ENCODE peak calls at places on chromosomes 1 and 21, in four cellular contexts. One of them, this sample, is unnamed.

GRCh38 chr1:232467073-232467760 is 162.7 kb downstream of the SIPA1L2 start:
- DNase-seq in GM12878: no peak
- DNase-seq in HepG2: no peak
- DNase-seq in K562: no peak
- DNase-seq in this sample: no peak

GRCh38 chr21:21297211-21297610 is 299.0 kb downstream of the NCAM2 start:
- DNase-seq in HepG2: no peak
- DNase-seq in GM12878: no peak
- DNase-seq in K562: no peak
- DNase-seq in this sample: no peak

GRCh38 chr1:91769698-91770232 is 116.2 kb downstream of the TGFBR3 start:
- DNase-seq in GM12878: no peak
- DNase-seq in HepG2: no peak
- DNase-seq in K562: no peak
- DNase-seq in this sample: no peak

GRCh38 chr1:154767315-154768240 is 102.5 kb downstream of the KCNN3 start:
- DNase-seq in GM12878: no peak
- DNase-seq in K562: no peak
- DNase-seq in HepG2: no peak
- DNase-seq in this sample: peak; percentile 63

GRCh38 chr1:177615251-177615650 is 354.6 kb downstream of the SEC16B start:
- DNase-seq in GM12878: no peak
- DNase-seq in K562: no peak
- DNase-seq in HepG2: no peak
- DNase-seq in this sample: no peak

GRCh38 chr1:25467193-25467592 is 36.5 kb downstream of the MACO1 start:
- DNase-seq in HepG2: no peak
- DNase-seq in K562: no peak
- DNase-seq in GM12878: no peak
- DNase-seq in this sample: no peak

GRCh38 chr1:222616535-222616934 is 1.4 kb upstream of the MIA3 start:
- DNase-seq in HepG2: peak; percentile 22
- DNase-seq in K562: no peak
- DNase-seq in GM12878: no peak
- DNase-seq in this sample: no peak

GRCh38 chr1:43366179-43366578 is 1.6 kb downstream of the ELOVL1 start:
- DNase-seq in GM12878: no peak
- DNase-seq in K562: peak; percentile 62
- DNase-seq in HepG2: no peak
- DNase-seq in this sample: no peak

GRCh38 chr1:160492617-160493016 is 30.4 kb downstream of the SLAMF6 start:
- DNase-seq in K562: no peak
- DNase-seq in GM12878: no peak
- DNase-seq in HepG2: no peak
- DNase-seq in this sample: no peak

GRCh38 chr1:214957330-214958137 is 125.0 kb upstream of the KCNK2 start:
- DNase-seq in GM12878: no peak
- DNase-seq in HepG2: no peak
- DNase-seq in K562: no peak
- DNase-seq in this sample: no peak

GRCh38 chr1:201119206-201119814 is 7.1 kb upstream of the CACNA1S start:
- DNase-seq in K562: peak; percentile 79
- DNase-seq in HepG2: peak; percentile 22
- DNase-seq in GM12878: no peak
- DNase-seq in this sample: peak; percentile 59

GRCh38 chr1:81799939-81800740 is 594 bp upstream of the ADGRL2 start:
- DNase-seq in K562: no peak
- DNase-seq in HepG2: peak; percentile 48
- DNase-seq in GM12878: no peak
- DNase-seq in this sample: peak; percentile 87
- TF ChIP-seq MXI1 in K562: no peak
- TF ChIP-seq MXI1 in HepG2: no peak
- TF ChIP-seq MXI1 in GM12878: no peak
- TF ChIP-seq MXI1 in this sample: no peak

GRCh38 chr1:202162418-202163280 is 2.2 kb upstream of the PTPN7 start:
- DNase-seq in K562: peak; percentile 50
- DNase-seq in GM12878: no peak
- DNase-seq in HepG2: no peak
- DNase-seq in this sample: no peak
- TF ChIP-seq MAX in K562: peak; percentile 40
- TF ChIP-seq MAX in GM12878: no peak
- TF ChIP-seq MAX in HepG2: no peak
- TF ChIP-seq MAX in this sample: no peak

DNA sequence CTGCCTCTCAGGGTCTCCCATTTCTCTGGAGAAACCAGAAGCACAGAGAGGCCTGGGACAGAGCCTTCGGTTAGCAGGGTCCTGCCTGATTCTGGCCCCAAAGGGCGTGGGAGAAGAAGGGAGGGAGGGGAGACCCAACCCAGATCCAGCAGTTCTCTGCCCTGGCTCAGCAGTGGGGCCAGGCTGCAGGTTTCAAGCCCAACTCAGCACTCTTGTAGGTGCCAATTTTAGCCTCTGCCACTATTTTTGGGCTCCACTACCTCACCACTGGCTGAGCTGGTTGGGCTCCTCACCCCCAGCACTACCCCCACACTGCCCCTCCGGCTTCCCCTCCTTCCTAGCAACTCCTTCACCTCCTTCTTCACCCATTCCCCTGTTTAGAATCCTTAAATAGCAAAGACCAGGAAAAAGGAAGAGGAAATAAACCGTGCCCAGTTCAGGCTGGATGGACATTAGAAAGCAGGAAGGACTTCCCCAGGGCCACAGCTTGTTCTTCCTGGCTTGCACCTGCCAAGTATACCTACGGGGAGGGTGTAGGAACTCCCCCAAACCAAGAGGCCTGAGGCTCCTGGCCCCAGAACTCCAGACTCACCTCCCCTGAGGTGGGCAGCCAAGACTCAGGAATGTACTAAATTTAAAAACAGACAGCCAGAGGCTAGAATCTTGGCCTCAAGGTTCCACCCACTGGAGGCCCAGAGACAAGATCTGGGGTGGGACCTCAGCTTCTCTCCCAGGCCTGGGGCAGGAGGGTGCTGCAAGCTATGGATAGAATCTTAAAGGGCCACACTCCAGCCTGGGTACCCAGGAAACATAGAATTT is 1.4 kb upstream of the ARHGEF2 start:
- DNase-seq in GM12878: no peak
- DNase-seq in K562: peak; percentile 64
- DNase-seq in HepG2: no peak
- DNase-seq in this sample: no peak
- TF ChIP-seq MXI1 in GM12878: no peak
- TF ChIP-seq MXI1 in K562: no peak
- TF ChIP-seq MXI1 in HepG2: no peak
- TF ChIP-seq MXI1 in this sample: no peak

GRCh38 chr1:40788561-40789341 is 5.2 kb downstream of the KCNQ4 start:
- DNase-seq in GM12878: no peak
- DNase-seq in HepG2: no peak
- DNase-seq in K562: no peak
- DNase-seq in this sample: no peak

GRCh38 chr1:40792036-40792435 is 8.4 kb downstream of the KCNQ4 start:
- DNase-seq in GM12878: no peak
- DNase-seq in K562: no peak
- DNase-seq in HepG2: no peak
- DNase-seq in this sample: no peak

GRCh38 chr1:40789342-40789598 is 5.7 kb downstream of the KCNQ4 start:
- DNase-seq in K562: no peak
- DNase-seq in GM12878: no peak
- DNase-seq in HepG2: no peak
- DNase-seq in this sample: no peak

GRCh38 chr1:40787733-40788560 is 4.4 kb downstream of the KCNQ4 start:
- DNase-seq in HepG2: no peak
- DNase-seq in GM12878: no peak
- DNase-seq in K562: no peak
- DNase-seq in this sample: no peak

DNA sequence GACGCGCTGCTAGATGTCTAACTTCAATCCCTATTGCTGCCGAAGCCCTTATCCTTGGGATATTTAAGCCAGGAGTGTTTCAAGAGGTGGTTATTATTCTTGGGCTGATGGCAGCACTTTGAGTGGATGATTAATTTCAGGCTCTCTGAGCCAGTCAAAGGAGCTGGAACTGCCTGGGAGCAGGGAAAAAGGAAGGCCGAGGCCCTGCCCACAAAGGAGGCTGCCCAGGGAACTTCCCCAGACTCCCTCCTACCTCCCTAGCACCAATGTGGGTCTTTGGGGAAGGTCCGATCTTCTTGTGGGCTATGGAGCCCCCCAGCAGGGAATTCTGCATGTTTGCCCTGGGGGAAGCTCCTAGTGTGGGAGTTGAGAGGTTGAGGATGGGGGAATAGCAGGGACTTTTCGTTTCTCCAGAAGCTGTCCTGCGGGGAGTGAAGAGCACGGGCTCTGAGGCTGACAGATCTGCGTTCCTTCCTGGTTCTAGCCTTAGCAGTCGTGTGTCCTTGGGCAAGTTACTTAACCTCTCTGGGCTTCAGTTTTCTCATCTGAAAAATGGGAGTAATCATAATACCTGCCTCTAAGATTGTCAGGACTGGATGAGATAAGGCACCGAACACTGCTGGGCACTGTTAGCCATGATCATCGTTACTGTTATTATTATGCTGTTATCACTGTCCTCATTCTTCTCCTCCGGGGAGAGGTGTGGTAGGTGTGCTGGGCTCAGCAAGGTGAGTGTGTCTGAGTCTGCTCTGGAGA is 6.3 kb downstream of the KCNQ4 start:
- DNase-seq in K562: no peak
- DNase-seq in HepG2: no peak
- DNase-seq in GM12878: no peak
- DNase-seq in this sample: no peak
- TF ChIP-seq MAX in K562: no peak
- TF ChIP-seq MAX in HepG2: no peak
- TF ChIP-seq MAX in GM12878: no peak
- TF ChIP-seq MAX in this sample: no peak

GRCh38 chr1:117342397-117342796 is 24.9 kb upstream of the MAN1A2 start:
- DNase-seq in K562: no peak
- DNase-seq in HepG2: no peak
- DNase-seq in GM12878: no peak
- DNase-seq in this sample: no peak
- TF ChIP-seq MXI1 in K562: no peak
- TF ChIP-seq MXI1 in HepG2: no peak
- TF ChIP-seq MXI1 in GM12878: no peak
- TF ChIP-seq MXI1 in this sample: no peak

DNA sequence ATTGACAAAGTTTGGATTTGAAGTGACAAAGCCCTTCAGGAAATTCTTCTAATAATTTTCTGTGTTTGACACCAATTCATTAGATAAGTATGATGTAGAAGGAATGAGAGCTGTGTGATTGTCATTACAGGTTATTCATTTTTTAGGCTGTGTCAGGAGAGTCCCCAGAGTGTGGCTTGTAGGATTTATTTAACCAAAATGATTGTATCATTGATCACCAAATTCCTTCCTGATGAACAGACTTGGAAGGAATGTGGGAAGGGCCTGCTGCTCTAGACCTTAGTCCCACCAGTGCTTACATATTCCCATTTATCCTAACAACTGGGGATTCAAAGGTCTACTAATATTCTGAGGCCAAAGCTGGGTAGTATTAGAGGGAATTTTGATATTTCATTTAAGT is 383.3 kb upstream of the KAZN start:
- DNase-seq in HepG2: no peak
- DNase-seq in K562: no peak
- DNase-seq in GM12878: no peak
- DNase-seq in this sample: no peak
- TF ChIP-seq MAX in HepG2: no peak
- TF ChIP-seq MAX in K562: no peak
- TF ChIP-seq MAX in GM12878: no peak
- TF ChIP-seq MAX in this sample: no peak

GRCh38 chr1:16017461-16018303 is at the start of gene HSPB7:
- DNase-seq in HepG2: no peak
- DNase-seq in GM12878: no peak
- DNase-seq in K562: peak; percentile 78
- DNase-seq in this sample: peak; percentile 76

GRCh38 chr1:16017076-16017460 is 775 bp downstream of the HSPB7 start:
- DNase-seq in GM12878: no peak
- DNase-seq in K562: peak; percentile 16
- DNase-seq in HepG2: no peak
- DNase-seq in this sample: no peak

GRCh38 chr1:16014509-16015482 is 3.0 kb downstream of the HSPB7 start:
- DNase-seq in HepG2: no peak
- DNase-seq in GM12878: no peak
- DNase-seq in K562: peak; percentile 73
- DNase-seq in this sample: peak; percentile 80

GRCh38 chr1:16015491-16015890 is 2.4 kb downstream of the HSPB7 start:
- DNase-seq in K562: no peak
- DNase-seq in GM12878: no peak
- DNase-seq in HepG2: no peak
- DNase-seq in this sample: no peak

GRCh38 chr1:16015960-16016901 is 1.6 kb downstream of the HSPB7 start:
- DNase-seq in HepG2: no peak
- DNase-seq in K562: no peak
- DNase-seq in GM12878: no peak
- DNase-seq in this sample: no peak
- TF ChIP-seq MXI1 in HepG2: no peak
- TF ChIP-seq MXI1 in K562: no peak
- TF ChIP-seq MXI1 in GM12878: no peak
- TF ChIP-seq MXI1 in this sample: no peak

GRCh38 chr1:109789771-109790170 is 26.0 kb upstream of the EPS8L3 start:
- DNase-seq in HepG2: no peak
- DNase-seq in K562: no peak
- DNase-seq in GM12878: no peak
- DNase-seq in this sample: peak; percentile 4

GRCh38 chr1:109786531-109787021 is 22.9 kb upstream of the EPS8L3 start:
- DNase-seq in K562: no peak
- DNase-seq in HepG2: no peak
- DNase-seq in GM12878: no peak
- DNase-seq in this sample: no peak

GRCh38 chr1:109788695-109789521 is 25.2 kb upstream of the EPS8L3 start:
- DNase-seq in HepG2: peak; percentile 44
- DNase-seq in GM12878: no peak
- DNase-seq in K562: peak; percentile 72
- DNase-seq in this sample: peak; percentile 66

GRCh38 chr1:109787211-109787844 is 23.6 kb upstream of the EPS8L3 start:
- DNase-seq in K562: no peak
- DNase-seq in HepG2: no peak
- DNase-seq in GM12878: no peak
- DNase-seq in this sample: peak; percentile 10

GRCh38 chr1:109787845-109788605 is 24.3 kb upstream of the EPS8L3 start:
- DNase-seq in GM12878: no peak
- DNase-seq in K562: no peak
- DNase-seq in HepG2: no peak
- DNase-seq in this sample: peak; percentile 63
- TF ChIP-seq MAX in GM12878: no peak
- TF ChIP-seq MAX in K562: no peak
- TF ChIP-seq MAX in HepG2: no peak
- TF ChIP-seq MAX in this sample: no peak

This sample was measured in SK-N-SH.